ENCODE peak calls at places on chromosome 13, in nine cellular contexts. P is HS-27A; W is esophagus squamous epithelium; H is HEK293T; Y is stimulated activated CD4-positive, alpha-beta T cell treated with anti-CD3 and anti-CD28 coated beads, TNF-alpha, amount 100 ng/mL, for 24 hours; L is activated CD4-positive, CD25-positive, alpha-beta regulatory T cell; R is GM04504; Q is omental fat pad; J is COR-L47. N is an unnamed sample.

GRCh38 chr13:109744512-109745051 is 41.8 kb downstream of the IRS2 start:
- DNase-seq in P (no peak), W (no peak), H (no peak), Y (no peak), L (no peak), R (no peak), Q (peak; percentile 35), J (peak; percentile 87), N (no peak)

GRCh38 chr13:86986448-86986847 is 684.7 kb upstream of the SLITRK5 start:
- DNase-seq in P (no peak), W (no peak), H (no peak), Y (no peak), L (no peak), R (no peak), Q (no peak), J (peak; percentile 1), N (no peak)

GRCh38 chr13:40615619-40616018 is 50.8 kb downstream of the FOXO1 start:
- DNase-seq in P (no peak), W (no peak), H (no peak), Y (no peak), L (no peak), R (no peak), Q (no peak), J (no peak), N (no peak)

GRCh38 chr13:91304740-91305139 is 42.7 kb upstream of the MIR17HG start:
- DNase-seq in P (no peak), W (no peak), H (no peak), Y (no peak), L (no peak), R (no peak), Q (no peak), J (no peak), N (no peak)

GRCh38 chr13:21625366-21625765 is 21.4 kb upstream of the MICU2 start:
- DNase-seq in P (no peak), W (no peak), H (peak; percentile 21), Y (no peak), L (no peak), R (peak; percentile 11), Q (no peak), J (peak; percentile 38), N (no peak)

GRCh38 chr13:49220856-49221614 is 897 bp downstream of the MLNR start:
- DNase-seq in P (no peak), W (no peak), H (no peak), Y (no peak), L (no peak), R (no peak), Q (no peak), J (no peak), N (peak; percentile 43)

GRCh38 chr13:98291658-98292057 is 114.6 kb upstream of the RNF113B start:
- DNase-seq in P (no peak), W (no peak), H (no peak), Y (no peak), L (no peak), R (no peak), Q (no peak), J (no peak), N (no peak)

GRCh38 chr13:51520524-51520923 is 63.7 kb upstream of the WDFY2 start:
- DNase-seq in P (no peak), W (no peak), H (no peak), Y (no peak), L (no peak), R (no peak), Q (no peak), J (no peak), N (no peak)

GRCh38 chr13:111316161-111316730 is 4.2 kb upstream of the TEX29 start:
- DNase-seq in P (no peak), W (no peak), H (no peak), Y (no peak), L (no peak), R (no peak), Q (no peak), J (no peak), N (no peak)

GRCh38 chr13:45441633-45442032 is 23.1 kb upstream of the COG3 start:
- DNase-seq in P (no peak), W (no peak), H (no peak), Y (no peak), L (no peak), R (no peak), Q (no peak), J (no peak), N (no peak)

GRCh38 chr13:36130542-36131214 is 504 bp downstream of the DCLK1 start:
- DNase-seq in P (no peak), W (no peak), H (peak; percentile 37), Y (no peak), L (no peak), R (no peak), Q (no peak), J (peak; percentile 61), N (no peak)

GRCh38 chr13:30486230-30487074 is 20.7 kb upstream of the HMGB1 start:
- DNase-seq in P (no peak), W (no peak), H (no peak), Y (no peak), L (no peak), R (no peak), Q (no peak), J (no peak), N (no peak)

GRCh38 chr13:92994056-92994455 is 232.6 kb upstream of the GPC6 start:
- DNase-seq in P (peak; percentile 29), W (no peak), H (no peak), Y (no peak), L (no peak), R (no peak), Q (no peak), J (no peak), N (no peak)

GRCh38 chr13:75486146-75486545 is 4.2 kb upstream of the TBC1D4 start:
- DNase-seq in P (no peak), W (no peak), H (no peak), Y (no peak), L (no peak), R (no peak), Q (no peak), J (no peak), N (no peak)

N was measured in activated T-cell treated with anti-CD3 and anti-CD28 coated beads, Interleukin-2, amount 50 U/mL, for 72 hours.